ENCODE peak calls at places on chromosome 9, in seven cellular contexts. One of them, this sample, is unnamed.

GRCh38 chr9:76717176-76717575 is 47.1 kb upstream of the PCA3 start:
- DNase-seq in upper lobe of right lung: no peak
- DNase-seq in neural progenitor cell: no peak
- DNase-seq in AG09309: no peak
- DNase-seq in thoracic aorta: no peak
- DNase-seq in left lung: no peak
- DNase-seq in PC-3: no peak
- DNase-seq in this sample: no peak

GRCh38 chr9:132826576-132827365 is 51.3 kb downstream of the AK8 start:
- DNase-seq in left lung: no peak
- DNase-seq in PC-3: no peak
- DNase-seq in neural progenitor cell: no peak
- DNase-seq in AG09309: no peak
- DNase-seq in thoracic aorta: no peak
- DNase-seq in upper lobe of right lung: peak; percentile 84
- DNase-seq in this sample: no peak

GRCh38 chr9:70044450-70045307 is 1.0 kb downstream of the MAMDC2 start:
- DNase-seq in PC-3: no peak
- DNase-seq in upper lobe of right lung: no peak
- DNase-seq in left lung: peak; percentile 79
- DNase-seq in AG09309: no peak
- DNase-seq in neural progenitor cell: peak; percentile 67
- DNase-seq in thoracic aorta: no peak
- DNase-seq in this sample: no peak

GRCh38 chr9:30120654-30121053 is 2263.8 kb upstream of the ACO1 start:
- DNase-seq in AG09309: no peak
- DNase-seq in upper lobe of right lung: no peak
- DNase-seq in thoracic aorta: no peak
- DNase-seq in left lung: no peak
- DNase-seq in PC-3: no peak
- DNase-seq in neural progenitor cell: no peak
- DNase-seq in this sample: no peak

GRCh38 chr9:88319936-88320747 is 68.1 kb upstream of the SPIN1 start:
- DNase-seq in left lung: no peak
- DNase-seq in neural progenitor cell: no peak
- DNase-seq in AG09309: no peak
- DNase-seq in PC-3: peak; percentile 11
- DNase-seq in thoracic aorta: no peak
- DNase-seq in upper lobe of right lung: no peak
- DNase-seq in this sample: no peak

GRCh38 chr9:19411316-19411715 is 2.5 kb downstream of the ACER2 start:
- DNase-seq in upper lobe of right lung: no peak
- DNase-seq in PC-3: no peak
- DNase-seq in left lung: no peak
- DNase-seq in AG09309: no peak
- DNase-seq in neural progenitor cell: no peak
- DNase-seq in thoracic aorta: no peak
- DNase-seq in this sample: no peak

GRCh38 chr9:21801683-21802417 is 586 bp upstream of the MTAP start:
- DNase-seq in PC-3: peak; percentile 80
- DNase-seq in AG09309: no peak
- DNase-seq in neural progenitor cell: peak; percentile 79
- DNase-seq in left lung: peak; percentile 88
- DNase-seq in thoracic aorta: peak; percentile 21
- DNase-seq in upper lobe of right lung: peak; percentile 89
- DNase-seq in this sample: no peak

GRCh38 chr9:131723632-131724031 is 16.2 kb downstream of the RAPGEF1 start:
- DNase-seq in thoracic aorta: no peak
- DNase-seq in AG09309: no peak
- DNase-seq in neural progenitor cell: no peak
- DNase-seq in upper lobe of right lung: no peak
- DNase-seq in PC-3: no peak
- DNase-seq in left lung: no peak
- DNase-seq in this sample: no peak

GRCh38 chr9:100600511-100601079 is 22.7 kb downstream of the CAVIN4 start:
- DNase-seq in neural progenitor cell: peak; percentile 35
- DNase-seq in AG09309: no peak
- DNase-seq in PC-3: no peak
- DNase-seq in thoracic aorta: no peak
- DNase-seq in left lung: no peak
- DNase-seq in upper lobe of right lung: no peak
- DNase-seq in this sample: no peak

GRCh38 chr9:134550584-134550983 is 91.0 kb upstream of the COL5A1 start:
- DNase-seq in AG09309: no peak
- DNase-seq in PC-3: no peak
- DNase-seq in thoracic aorta: no peak
- DNase-seq in neural progenitor cell: peak; percentile 26
- DNase-seq in left lung: no peak
- DNase-seq in upper lobe of right lung: no peak
- DNase-seq in this sample: no peak

GRCh38 chr9:88950341-88951141 is 40.7 kb upstream of the S1PR3 start:
- DNase-seq in PC-3: peak; percentile 15
- DNase-seq in AG09309: peak; percentile 35
- DNase-seq in left lung: no peak
- DNase-seq in upper lobe of right lung: no peak
- DNase-seq in thoracic aorta: no peak
- DNase-seq in neural progenitor cell: peak; percentile 22
- DNase-seq in this sample: no peak

GRCh38 chr9:136399176-136400037 is 563 bp downstream of the SNAPC4 start:
- DNase-seq in upper lobe of right lung: no peak
- DNase-seq in left lung: peak; percentile 85
- DNase-seq in thoracic aorta: no peak
- DNase-seq in PC-3: peak; percentile 22
- DNase-seq in neural progenitor cell: peak; percentile 48
- DNase-seq in AG09309: no peak
- DNase-seq in this sample: peak; percentile 36

GRCh38 chr9:26228273-26228672 is 550.0 kb upstream of the TUSC1 start:
- DNase-seq in upper lobe of right lung: no peak
- DNase-seq in AG09309: no peak
- DNase-seq in PC-3: no peak
- DNase-seq in neural progenitor cell: no peak
- DNase-seq in thoracic aorta: no peak
- DNase-seq in left lung: no peak
- DNase-seq in this sample: no peak

GRCh38 chr9:738209-738915 is 103.1 kb upstream of the DMRT1 start:
- DNase-seq in thoracic aorta: peak; percentile 72
- DNase-seq in PC-3: peak; percentile 94
- DNase-seq in AG09309: peak; percentile 89
- DNase-seq in upper lobe of right lung: peak; percentile 69
- DNase-seq in left lung: no peak
- DNase-seq in neural progenitor cell: no peak
- DNase-seq in this sample: no peak

GRCh38 chr9:93558503-93558902 is 17.9 kb upstream of the PHF2 start:
- DNase-seq in neural progenitor cell: no peak
- DNase-seq in thoracic aorta: no peak
- DNase-seq in AG09309: no peak
- DNase-seq in left lung: no peak
- DNase-seq in upper lobe of right lung: no peak
- DNase-seq in PC-3: no peak
- DNase-seq in this sample: no peak

GRCh38 chr9:114155263-114155966 is at the start of gene COL27A1:
- DNase-seq in AG09309: no peak
- DNase-seq in upper lobe of right lung: peak; percentile 91
- DNase-seq in thoracic aorta: peak; percentile 64
- DNase-seq in neural progenitor cell: peak; percentile 93
- DNase-seq in left lung: peak; percentile 95
- DNase-seq in PC-3: peak; percentile 67
- DNase-seq in this sample: peak; percentile 74

GRCh38 chr9:137493163-137494103 is 34.3 kb upstream of the NSMF start:
- DNase-seq in PC-3: no peak
- DNase-seq in upper lobe of right lung: no peak
- DNase-seq in AG09309: no peak
- DNase-seq in left lung: peak; percentile 61
- DNase-seq in neural progenitor cell: no peak
- DNase-seq in thoracic aorta: no peak
- DNase-seq in this sample: no peak

GRCh38 chr9:136052991-136053756 is 41.9 kb downstream of the NACC2 start:
- DNase-seq in thoracic aorta: no peak
- DNase-seq in AG09309: no peak
- DNase-seq in left lung: peak; percentile 69
- DNase-seq in neural progenitor cell: peak; percentile 61
- DNase-seq in PC-3: no peak
- DNase-seq in upper lobe of right lung: peak; percentile 61
- DNase-seq in this sample: no peak

GRCh38 chr9:134657666-134658377 is 16.2 kb downstream of the COL5A1 start:
- DNase-seq in neural progenitor cell: no peak
- DNase-seq in PC-3: no peak
- DNase-seq in thoracic aorta: no peak
- DNase-seq in left lung: peak; percentile 55
- DNase-seq in upper lobe of right lung: peak; percentile 36
- DNase-seq in AG09309: no peak
- DNase-seq in this sample: no peak

GRCh38 chr9:120569556-120569955 is 10.4 kb downstream of the CDK5RAP2 start:
- DNase-seq in PC-3: no peak
- DNase-seq in upper lobe of right lung: no peak
- DNase-seq in AG09309: no peak
- DNase-seq in left lung: no peak
- DNase-seq in thoracic aorta: no peak
- DNase-seq in neural progenitor cell: no peak
- DNase-seq in this sample: no peak
- TF ChIP-seq CTCF in PC-3: no peak
- TF ChIP-seq CTCF in upper lobe of right lung: no peak
- TF ChIP-seq CTCF in AG09309: peak; percentile 19
- TF ChIP-seq CTCF in left lung: no peak
- TF ChIP-seq CTCF in thoracic aorta: no peak
- TF ChIP-seq CTCF in neural progenitor cell: no peak
- TF ChIP-seq CTCF in this sample: no peak

GRCh38 chr9:38018964-38019602 is 49.9 kb downstream of the SHB start:
- DNase-seq in thoracic aorta: no peak
- DNase-seq in AG09309: no peak
- DNase-seq in neural progenitor cell: peak; percentile 78
- DNase-seq in upper lobe of right lung: peak; percentile 67
- DNase-seq in left lung: no peak
- DNase-seq in PC-3: peak; percentile 83
- DNase-seq in this sample: no peak

GRCh38 chr9:38017885-38018186 is 51.2 kb downstream of the SHB start:
- DNase-seq in neural progenitor cell: no peak
- DNase-seq in thoracic aorta: no peak
- DNase-seq in AG09309: no peak
- DNase-seq in upper lobe of right lung: no peak
- DNase-seq in left lung: no peak
- DNase-seq in PC-3: no peak
- DNase-seq in this sample: no peak

GRCh38 chr9:38018230-38018963 is 50.6 kb downstream of the SHB start:
- DNase-seq in left lung: no peak
- DNase-seq in thoracic aorta: no peak
- DNase-seq in PC-3: no peak
- DNase-seq in upper lobe of right lung: no peak
- DNase-seq in AG09309: no peak
- DNase-seq in neural progenitor cell: no peak
- DNase-seq in this sample: no peak

GRCh38 chr9:38016375-38017120 is 52.5 kb downstream of the SHB start:
- DNase-seq in AG09309: no peak
- DNase-seq in neural progenitor cell: no peak
- DNase-seq in left lung: no peak
- DNase-seq in upper lobe of right lung: no peak
- DNase-seq in PC-3: peak; percentile 39
- DNase-seq in thoracic aorta: no peak
- DNase-seq in this sample: no peak

GRCh38 chr9:38017149-38017884 is 51.7 kb downstream of the SHB start:
- DNase-seq in left lung: no peak
- DNase-seq in neural progenitor cell: peak; percentile 97
- DNase-seq in thoracic aorta: no peak
- DNase-seq in upper lobe of right lung: peak; percentile 87
- DNase-seq in AG09309: no peak
- DNase-seq in PC-3: peak; percentile 60
- DNase-seq in this sample: no peak
- TF ChIP-seq CTCF in left lung: peak; percentile 33
- TF ChIP-seq CTCF in neural progenitor cell: peak; percentile 69
- TF ChIP-seq CTCF in thoracic aorta: peak; percentile 51
- TF ChIP-seq CTCF in upper lobe of right lung: peak; percentile 53
- TF ChIP-seq CTCF in AG09309: peak; percentile 44
- TF ChIP-seq CTCF in PC-3: peak; percentile 55
- TF ChIP-seq CTCF in this sample: no peak

GRCh38 chr9:16203735-16204573 is 651.1 kb downstream of the CCDC171 start:
- DNase-seq in upper lobe of right lung: no peak
- DNase-seq in AG09309: no peak
- DNase-seq in neural progenitor cell: no peak
- DNase-seq in left lung: no peak
- DNase-seq in PC-3: no peak
- DNase-seq in thoracic aorta: no peak
- DNase-seq in this sample: no peak

GRCh38 chr9:16205455-16205854 is 652.6 kb downstream of the CCDC171 start:
- DNase-seq in left lung: no peak
- DNase-seq in AG09309: no peak
- DNase-seq in upper lobe of right lung: no peak
- DNase-seq in thoracic aorta: no peak
- DNase-seq in neural progenitor cell: no peak
- DNase-seq in PC-3: no peak
- DNase-seq in this sample: no peak

GRCh38 chr9:16202913-16203734 is 650.3 kb downstream of the CCDC171 start:
- DNase-seq in neural progenitor cell: peak; percentile 31
- DNase-seq in left lung: no peak
- DNase-seq in upper lobe of right lung: no peak
- DNase-seq in thoracic aorta: no peak
- DNase-seq in AG09309: peak; percentile 84
- DNase-seq in PC-3: peak; percentile 86
- DNase-seq in this sample: no peak

GRCh38 chr9:16207161-16207560 is 654.3 kb downstream of the CCDC171 start:
- DNase-seq in AG09309: no peak
- DNase-seq in left lung: no peak
- DNase-seq in PC-3: no peak
- DNase-seq in upper lobe of right lung: no peak
- DNase-seq in thoracic aorta: no peak
- DNase-seq in neural progenitor cell: peak; percentile 31
- DNase-seq in this sample: no peak

GRCh38 chr9:16206560-16206959 is 653.7 kb downstream of the CCDC171 start:
- DNase-seq in neural progenitor cell: no peak
- DNase-seq in upper lobe of right lung: no peak
- DNase-seq in PC-3: no peak
- DNase-seq in AG09309: no peak
- DNase-seq in left lung: no peak
- DNase-seq in thoracic aorta: no peak
- DNase-seq in this sample: no peak
- TF ChIP-seq CTCF in neural progenitor cell: no peak
- TF ChIP-seq CTCF in upper lobe of right lung: no peak
- TF ChIP-seq CTCF in PC-3: no peak
- TF ChIP-seq CTCF in AG09309: no peak
- TF ChIP-seq CTCF in left lung: no peak
- TF ChIP-seq CTCF in thoracic aorta: no peak
- TF ChIP-seq CTCF in this sample: no peak

DNA sequence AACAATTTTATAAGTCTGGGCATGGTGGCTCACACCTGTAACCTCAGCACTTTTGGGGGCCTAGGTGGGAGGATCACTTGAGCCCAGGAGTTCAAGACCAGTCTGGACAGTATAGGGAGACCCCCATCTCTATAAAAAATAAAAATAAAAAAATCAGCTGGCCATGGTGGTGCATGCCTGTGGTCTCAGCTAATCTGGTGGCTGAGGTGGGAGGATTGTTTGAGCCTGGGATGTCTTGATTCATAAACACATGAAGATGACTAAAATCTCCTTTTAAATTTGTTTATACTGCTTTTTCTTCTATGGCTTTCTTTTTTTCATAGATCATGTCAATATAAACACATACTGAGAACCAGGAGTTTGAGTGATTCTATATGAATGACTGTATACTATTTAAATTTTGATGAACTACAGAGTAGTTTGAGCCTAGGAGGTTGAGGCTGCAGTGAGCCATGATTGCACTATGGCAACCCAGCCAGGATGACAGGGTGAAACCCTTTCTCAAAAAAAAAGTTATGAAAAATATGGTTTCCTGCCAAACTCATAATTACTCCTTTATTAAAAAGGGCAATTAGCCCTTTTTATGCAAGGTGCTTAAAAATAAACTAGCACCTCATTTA is 14.2 kb downstream of the RIC1 start:
- DNase-seq in upper lobe of right lung: no peak
- DNase-seq in left lung: no peak
- DNase-seq in PC-3: no peak
- DNase-seq in AG09309: no peak
- DNase-seq in neural progenitor cell: no peak
- DNase-seq in thoracic aorta: no peak
- DNase-seq in this sample: no peak
- TF ChIP-seq CTCF in upper lobe of right lung: no peak
- TF ChIP-seq CTCF in left lung: no peak
- TF ChIP-seq CTCF in PC-3: no peak
- TF ChIP-seq CTCF in AG09309: no peak
- TF ChIP-seq CTCF in neural progenitor cell: no peak
- TF ChIP-seq CTCF in thoracic aorta: no peak
- TF ChIP-seq CTCF in this sample: no peak

This sample was measured in activated B cell treated with CpG ODN at 0.5 μM for 24 hours.